ENCODE peak calls at places on chromosome 15, in ten cellular contexts. H is activated effector memory CD4-positive, alpha-beta T cell treated with Interleukin-2 at 50 U/mL for 16 hours; B is Ammon's horn; S is amygdala; A is activated CD8-positive, alpha-beta memory T cell treated with anti-CD3 and anti-CD28 coated beads for 24 hours; Q is GM23248; N is stimulated activated CD4-positive, alpha-beta T cell treated with anti-CD3 and anti-CD28 coated beads, Interleukin-15, amount 100 ng/mL, for 48 hours; T is GM06990; X is neuronal stem cell; M is NCI-H2081. G is an unnamed sample.

GRCh38 chr15:91073768-91074167 is 26.3 kb upstream of the SV2B start:
- DNase-seq in H (no peak), B (no peak), S (no peak), A (no peak), Q (no peak), N (no peak), T (no peak), X (no peak), M (no peak), G (no peak)

GRCh38 chr15:40470423-40471104 is at the start of gene CHST14:
- DNase-seq in H (peak), B (peak), S (peak), A (peak), Q (peak), N (peak), T (peak), X (peak), M (peak), G (peak)

GRCh38 chr15:75517233-75517632 is 61.9 kb downstream of the PTPN9 start:
- DNase-seq in H (no peak), B (no peak), S (no peak), A (no peak), Q (no peak), N (no peak), T (no peak), X (no peak), M (no peak), G (no peak)

GRCh38 chr15:101140697-101141065 is 111.2 kb downstream of the CHSY1 start:
- DNase-seq in H (no peak), B (no peak), S (no peak), A (no peak), Q (no peak), N (no peak), T (no peak), X (no peak), M (no peak), G (no peak)

GRCh38 chr15:67824157-67824899 is 981 bp upstream of the SKOR1 start:
- DNase-seq in H (no peak), B (no peak), S (no peak), A (peak), Q (no peak), N (no peak), T (no peak), X (no peak), M (peak), G (no peak)

GRCh38 chr15:40339621-40339945 is 1.2 kb downstream of the CCDC9B start:
- DNase-seq in H (no peak), B (no peak), S (no peak), A (no peak), Q (no peak), N (no peak), T (no peak), X (no peak), M (no peak), G (no peak)

GRCh38 chr15:58473720-58474119 is 41.9 kb downstream of the LIPC start:
- DNase-seq in H (no peak), B (no peak), S (no peak), A (no peak), Q (peak), N (no peak), T (peak), X (no peak), M (no peak), G (no peak)

GRCh38 chr15:41233367-41233771 is 2.3 kb downstream of the CHP1 start:
- DNase-seq in H (no peak), B (peak), S (no peak), A (no peak), Q (peak), N (no peak), T (no peak), X (no peak), M (no peak), G (no peak)

G was measured in activated T-helper 1 cell treated with Interleukin-2 at 50 U/mL for 16 hours.